ENCODE peak calls at places on chromosomes 13 and 19, in ten cellular contexts. T, V, Y, B, P, C, A, I, S and R are unnamed samples.

GRCh38 chr13:31982124-31982523 is 49.5 kb upstream of the FRY start:
- DNase-seq in T (peak), A (no peak), Y (no peak), V (no peak), B (no peak), C (no peak), S (no peak), I (no peak), P (no peak), R (no peak)

GRCh38 chr13:68275758-68276157 is 1045.6 kb upstream of the PCDH9 start:
- DNase-seq in S (no peak), I (no peak), A (no peak), T (no peak), C (no peak), V (no peak), B (no peak), Y (no peak), P (no peak), R (no peak)

GRCh38 chr13:40533072-40533471 is 133.4 kb downstream of the FOXO1 start:
- DNase-seq in S (no peak), B (no peak), V (no peak), Y (no peak), C (no peak), P (no peak), A (no peak), T (no peak), I (no peak), R (no peak)

GRCh38 chr13:84137292-84137691 is 255.0 kb upstream of the SLITRK1 start:
- DNase-seq in Y (no peak), V (no peak), B (no peak), S (no peak), P (no peak), A (peak), C (no peak), T (no peak), I (no peak), R (peak)

GRCh38 chr13:97205971-97206370 is 16.2 kb upstream of the MBNL2 start:
- DNase-seq in C (no peak), V (peak), Y (no peak), T (peak), I (peak), A (no peak), S (no peak), B (no peak), P (no peak), R (no peak)

GRCh38 chr19:48492925-48493717 is 18.5 kb downstream of the LMTK3 start:
- DNase-seq in A (peak), Y (peak), P (peak), B (peak), C (peak), T (peak), I (peak), V (peak), S (peak), R (peak)

GRCh38 chr13:41465215-41465907 is 8.0 kb downstream of the RGCC start:
- DNase-seq in Y (peak), S (peak), T (peak), I (no peak), C (no peak), P (no peak), B (peak), V (peak), A (peak), R (peak)

GRCh38 chr19:41843371-41843770 is 1.1 kb downstream of the LYPD4 start:
- DNase-seq in I (no peak), P (no peak), C (no peak), T (no peak), S (no peak), V (no peak), A (no peak), Y (no peak), B (no peak), R (no peak)

GRCh38 chr19:32896516-32897214 is 27.1 kb upstream of the SLC7A9 start:
- DNase-seq in A (no peak), S (no peak), T (peak), B (peak), Y (no peak), V (no peak), P (no peak), C (no peak), I (no peak), R (peak)

GRCh38 chr13:28843594-28843993 is 23.5 kb downstream of the MTUS2 start:
- DNase-seq in C (no peak), I (no peak), P (no peak), T (no peak), S (no peak), B (no peak), V (no peak), A (no peak), Y (no peak), R (no peak)

GRCh38 chr13:98549006-98549727 is 27.7 kb downstream of the STK24 start:
- DNase-seq in Y (no peak), S (no peak), C (no peak), P (no peak), A (no peak), T (peak), I (no peak), V (peak), B (peak), R (peak)

GRCh38 chr13:26227396-26227971 is 5.4 kb upstream of the RNF6 start:
- DNase-seq in B (no peak), S (no peak), A (no peak), I (no peak), T (no peak), P (no peak), Y (no peak), V (no peak), C (no peak), R (no peak)

GRCh38 chr13:66558511-66558910 is 671.6 kb downstream of the PCDH9 start:
- DNase-seq in V (peak), I (no peak), A (no peak), T (no peak), B (no peak), C (no peak), Y (no peak), P (no peak), S (no peak), R (no peak)

GRCh38 chr13:91609353-91609752 is 210.9 kb downstream of the GPC5 start:
- DNase-seq in A (no peak), S (no peak), V (no peak), P (no peak), I (no peak), B (no peak), C (no peak), T (no peak), Y (no peak), R (no peak)

GRCh38 chr19:53101518-53101917 is 1.7 kb downstream of the ZNF160 start:
- DNase-seq in V (peak), B (no peak), P (peak), Y (no peak), S (no peak), I (no peak), A (peak), T (no peak), C (no peak), R (no peak)

GRCh38 chr13:52852444-52852843 is 4.0 kb upstream of the PCDH8 start:
- DNase-seq in Y (no peak), P (no peak), C (no peak), B (no peak), V (no peak), S (no peak), I (no peak), A (no peak), T (no peak), R (no peak)

GRCh38 chr13:41463823-41464602 is 6.7 kb downstream of the RGCC start:
- DNase-seq in I (no peak), A (no peak), Y (no peak), P (no peak), T (no peak), S (no peak), C (no peak), V (no peak), B (no peak), R (no peak)

GRCh38 chr19:11390359-11390758 is 6.2 kb upstream of the EPOR start:
- DNase-seq in B (no peak), Y (no peak), T (no peak), V (no peak), S (no peak), I (no peak), P (peak), C (no peak), A (no peak), R (no peak)

GRCh38 chr13:27535546-27535945 is 84.8 kb downstream of the LNX2 start:
- DNase-seq in C (no peak), Y (no peak), B (no peak), P (no peak), S (no peak), A (no peak), T (no peak), I (peak), V (no peak), R (peak)

GRCh38 chr13:22498006-22498405 is 682.8 kb upstream of the SGCG start:
- DNase-seq in P (no peak), C (no peak), I (no peak), B (no peak), V (no peak), Y (no peak), S (no peak), A (no peak), T (no peak), R (no peak)

GRCh38 chr13:23876265-23876664 is 12.9 kb downstream of the MIPEP start:
- DNase-seq in I (peak), Y (no peak), C (no peak), A (no peak), T (no peak), P (peak), S (no peak), V (peak), B (no peak), R (peak)

GRCh38 chr19:3521104-3521445 is 15.0 kb downstream of the FZR1 start:
- DNase-seq in V (no peak), Y (no peak), S (no peak), A (no peak), P (no peak), T (no peak), C (no peak), B (no peak), I (no peak), R (no peak)

GRCh38 chr13:81927347-81927746 is 1586.4 kb upstream of the SPRY2 start:
- DNase-seq in T (no peak), P (peak), C (no peak), V (no peak), S (no peak), B (no peak), A (no peak), I (peak), Y (no peak), R (no peak)

GRCh38 chr13:50732712-50733111 is 110.8 kb downstream of the DLEU7 start:
- DNase-seq in P (no peak), S (no peak), Y (no peak), C (no peak), I (no peak), A (no peak), V (peak), T (peak), B (peak), R (peak)

GRCh38 chr13:87355451-87355850 is 315.7 kb upstream of the SLITRK5 start:
- DNase-seq in I (no peak), T (no peak), Y (no peak), C (no peak), A (no peak), V (no peak), S (no peak), P (no peak), B (no peak), R (no peak)

GRCh38 chr19:44745386-44745831 is 3.1 kb upstream of the BCL3 start:
- DNase-seq in V (peak), C (peak), I (peak), A (no peak), Y (peak), B (peak), P (peak), S (peak), T (peak), R (peak)

GRCh38 chr13:27183561-27184147 is 12.0 kb upstream of the USP12 start:
- DNase-seq in A (no peak), C (no peak), V (peak), Y (no peak), S (no peak), I (peak), T (peak), B (no peak), P (no peak), R (peak)

GRCh38 chr19:1969176-1970002 is 28.4 kb downstream of the CSNK1G2 start:
- DNase-seq in P (no peak), C (no peak), A (no peak), V (no peak), S (no peak), I (no peak), Y (no peak), T (no peak), B (no peak), R (no peak)

GRCh38 chr19:1409204-1410005 is 2.0 kb downstream of the DAZAP1 start:
- DNase-seq in T (no peak), A (no peak), V (no peak), S (no peak), C (no peak), B (no peak), Y (no peak), I (no peak), P (no peak), R (no peak)

GRCh38 chr13:98413796-98414195 is 163.1 kb downstream of the STK24 start:
- DNase-seq in Y (no peak), S (no peak), V (no peak), T (no peak), C (no peak), P (peak), B (no peak), I (no peak), A (no peak), R (no peak)

GRCh38 chr13:28475916-28476725 is 18.8 kb downstream of the FLT1 start:
- DNase-seq in T (peak), B (peak), I (peak), C (no peak), Y (no peak), V (peak), A (no peak), S (no peak), P (no peak), R (peak)

GRCh38 chr13:76980075-76980718 is 11.7 kb upstream of the CLN5 start:
- DNase-seq in T (peak), V (peak), C (peak), B (no peak), I (peak), A (peak), S (peak), Y (peak), P (peak), R (peak)

GRCh38 chr13:110509971-110510786 is 51.3 kb downstream of the RAB20 start:
- DNase-seq in Y (no peak), I (no peak), C (no peak), V (no peak), A (no peak), T (no peak), P (no peak), S (no peak), B (no peak), R (peak)

GRCh38 chr19:13986348-13986904 is 19.7 kb downstream of the RFX1 start:
- DNase-seq in S (peak), I (no peak), A (peak), Y (peak), P (peak), B (no peak), V (peak), C (peak), T (peak), R (peak)

GRCh38 chr13:97448503-97449251 is 14.7 kb downstream of the RAP2A start:
- DNase-seq in A (no peak), Y (no peak), B (no peak), V (no peak), P (peak), C (no peak), I (no peak), S (no peak), T (peak), R (no peak)

GRCh38 chr19:15841875-15842569 is 26.6 kb upstream of the OR10H1 start:
- DNase-seq in P (no peak), T (no peak), V (no peak), B (no peak), C (no peak), A (peak), S (no peak), Y (no peak), I (no peak), R (no peak)
- TF ChIP-seq CTCF in P (peak), T (no peak), V (no peak), B (no peak), C (no peak), A (peak), S (no peak), Y (no peak), I (no peak), R (no peak)

DNA sequence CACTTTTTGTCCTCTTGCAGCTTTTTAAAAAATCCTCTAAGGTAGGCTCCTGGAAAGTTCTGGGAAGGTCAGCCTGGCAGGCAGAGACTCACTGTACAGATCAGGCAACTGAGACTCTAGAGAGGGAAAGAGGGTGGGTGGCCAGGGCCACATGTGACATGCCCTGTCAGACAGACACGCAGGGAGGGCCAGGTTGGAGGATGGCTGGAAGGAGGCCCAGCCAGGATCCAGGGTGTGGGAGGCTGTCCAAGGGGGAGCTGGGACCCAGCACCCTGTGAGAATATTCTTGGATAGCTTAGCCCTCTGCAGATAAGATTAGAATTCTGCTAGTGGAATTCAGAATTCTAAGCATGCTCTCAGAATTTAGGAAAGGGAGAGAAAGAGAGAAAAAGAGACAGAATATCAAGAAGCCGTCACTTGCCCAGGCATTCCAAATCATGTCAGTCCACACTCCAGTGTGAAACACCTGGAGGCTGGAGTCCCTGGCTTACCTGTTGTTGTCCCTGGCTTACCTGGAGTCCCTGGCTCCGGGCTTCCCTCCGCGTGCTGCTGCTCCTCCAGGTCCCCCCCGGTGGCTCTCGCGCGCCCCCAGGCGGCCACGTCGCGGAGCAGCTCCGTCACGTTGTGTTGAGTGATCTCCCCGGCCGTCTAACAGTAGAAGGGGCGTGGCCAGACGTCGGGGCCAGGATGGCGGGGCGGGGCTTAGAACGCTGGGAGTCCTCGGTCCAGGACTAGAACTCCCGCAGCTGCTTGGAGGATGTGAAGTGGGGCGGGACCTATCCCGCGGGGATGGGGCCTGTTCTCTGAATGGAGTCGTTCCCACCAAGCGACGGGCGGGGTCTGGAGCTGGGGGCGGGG is 2.8 kb upstream of the TNNI3 start:
- DNase-seq in P (peak), S (peak), V (peak), A (peak), I (peak), T (peak), B (no peak), Y (peak), C (no peak), R (peak)
- H3K4me3 ChIP-seq in P (peak), S (no peak), V (no peak), A (no peak), I (peak), T (no peak), B (no peak), Y (no peak), C (no peak), R (no peak)

DNA sequence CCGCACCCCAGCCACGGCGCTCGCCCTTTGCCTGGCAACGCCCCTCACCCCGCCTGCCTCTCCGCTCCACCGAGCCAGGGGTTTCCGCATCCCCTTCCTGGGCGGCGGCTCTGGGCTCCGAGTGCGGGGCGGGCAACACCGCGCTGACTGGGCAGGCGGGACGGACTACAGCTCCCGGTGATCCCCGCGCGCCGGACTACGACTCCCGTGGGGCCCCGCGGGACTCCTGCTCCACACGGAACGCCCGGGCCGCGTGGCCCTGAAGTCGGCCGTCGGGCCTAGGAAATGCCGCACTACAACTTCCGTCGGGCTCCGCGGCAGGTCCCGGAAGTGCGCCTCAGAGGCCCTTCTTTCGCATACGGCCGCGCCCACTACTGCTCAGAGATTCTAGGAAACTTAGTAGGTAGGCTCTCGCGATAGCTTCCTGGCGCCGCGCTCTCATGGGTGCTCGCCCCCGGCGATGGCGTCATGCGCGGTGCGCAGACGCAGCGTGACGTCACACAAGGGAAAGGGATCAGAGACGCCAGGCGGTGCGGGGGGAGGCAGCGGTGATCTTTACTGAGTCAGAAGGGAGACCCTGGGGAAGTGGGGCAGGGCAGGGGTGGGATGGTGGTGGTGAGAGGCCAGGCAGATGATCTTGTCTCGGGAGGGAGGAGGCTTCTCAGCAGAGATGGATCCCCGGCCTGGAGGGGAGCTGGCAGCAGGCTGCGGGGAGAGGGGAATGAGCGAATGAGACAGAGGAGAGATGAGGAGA is at the start of gene JOSD2:
- DNase-seq in S (peak), V (peak), C (peak), Y (peak), P (peak), A (peak), B (peak), I (peak), T (peak), R (peak)
- TF ChIP-seq CTCF in S (no peak), V (no peak), C (no peak), Y (no peak), P (no peak), A (no peak), B (no peak), I (no peak), T (no peak), R (no peak)

GRCh38 chr19:17948967-17949930 is 16.4 kb downstream of the CCDC124 start:
- DNase-seq in T (no peak), C (no peak), A (no peak), P (no peak), B (no peak), S (no peak), V (no peak), I (no peak), Y (no peak), R (no peak)
- H3K4me3 ChIP-seq in T (no peak), C (peak), A (no peak), P (peak), B (no peak), S (no peak), V (no peak), I (no peak), Y (no peak), R (no peak)

GRCh38 chr13:64997438-64997837 is 2232.7 kb downstream of the PCDH9 start:
- DNase-seq in S (no peak), T (no peak), B (no peak), V (no peak), A (no peak), C (no peak), I (no peak), P (peak), Y (no peak), R (no peak)
- TF ChIP-seq CTCF in S (no peak), T (no peak), B (no peak), V (no peak), A (no peak), C (no peak), I (no peak), P (peak), Y (no peak), R (no peak)

GRCh38 chr13:112972867-112973576 is 4.0 kb downstream of the MCF2L start:
- DNase-seq in V (no peak), S (no peak), T (no peak), C (no peak), P (no peak), B (no peak), I (no peak), Y (peak), A (no peak), R (no peak)
- H3K4me3 ChIP-seq in V (no peak), S (no peak), T (no peak), C (no peak), P (no peak), B (no peak), I (no peak), Y (no peak), A (no peak), R (no peak)

GRCh38 chr19:8316351-8317125 is 4.6 kb downstream of the NDUFA7 start:
- DNase-seq in P (no peak), Y (no peak), T (no peak), I (no peak), A (no peak), S (no peak), B (no peak), C (no peak), V (no peak), R (no peak)
- TF ChIP-seq CTCF in P (no peak), Y (no peak), T (no peak), I (no peak), A (no peak), S (no peak), B (no peak), C (no peak), V (no peak), R (no peak)

GRCh38 chr19:38389957-38390924 is 1.7 kb downstream of the SPRED3 start:
- DNase-seq in S (no peak), I (no peak), Y (no peak), B (no peak), T (no peak), C (no peak), A (no peak), V (no peak), P (no peak), R (no peak)
- H3K4me3 ChIP-seq in S (no peak), I (peak), Y (no peak), B (peak), T (peak), C (no peak), A (no peak), V (peak), P (peak), R (peak)